ENCODE peak calls at places on chromosomes 16 and 17, in four cellular contexts. D is HepG2, Z is GM12878, T is K562. W is an unnamed sample.

GRCh38 chr16:81164481-81164880 is 68.3 kb upstream of the GCSH start:
- DNase-seq in T (no peak), Z (no peak), D (no peak), W (no peak)

GRCh38 chr17:72407336-72408121 is 286.7 kb downstream of the SOX9 start:
- DNase-seq in Z (no peak), T (no peak), D (no peak), W (no peak)

GRCh38 chr17:58936295-58936694 is 170.4 kb downstream of the TRIM37 start:
- DNase-seq in D (no peak), Z (no peak), T (no peak), W (no peak)

GRCh38 chr16:31301708-31302400 is 42.1 kb downstream of the ITGAM start:
- DNase-seq in D (no peak), T (peak), Z (no peak), W (no peak)

GRCh38 chr17:44374306-44375195 is 10.9 kb upstream of the FAM171A2 start:
- DNase-seq in T (peak), Z (no peak), D (peak), W (peak)

GRCh38 chr16:84471316-84471715 is 33.1 kb downstream of the MEAK7 start:
- DNase-seq in T (no peak), Z (no peak), D (no peak), W (no peak)

GRCh38 chr16:72921106-72921505 is 126.8 kb downstream of the ZFHX3 start:
- DNase-seq in Z (no peak), D (no peak), T (no peak), W (no peak)

GRCh38 chr16:901715-902601 is 68.8 kb downstream of the LMF1 start:
- DNase-seq in T (no peak), D (no peak), Z (no peak), W (no peak)

GRCh38 chr17:21129023-21129681 is 2.4 kb downstream of the DHRS7B start:
- DNase-seq in D (peak), T (no peak), Z (no peak), W (no peak)

GRCh38 chr17:7097940-7098339 is 16.7 kb downstream of the ASGR2 start:
- DNase-seq in Z (no peak), D (no peak), T (no peak), W (no peak)

GRCh38 chr17:62995377-62995885 is 29.4 kb downstream of the TANC2 start:
- DNase-seq in Z (no peak), D (peak), T (peak), W (peak)

GRCh38 chr16:88132836-88133506 is 181.7 kb downstream of the BANP start:
- DNase-seq in T (no peak), D (no peak), Z (no peak), W (no peak)

GRCh38 chr16:67886387-67886786 is 1.7 kb downstream of the NRN1L start:
- DNase-seq in D (no peak), Z (no peak), T (no peak), W (no peak)

GRCh38 chr17:7886227-7887037 is 2.2 kb upstream of the CHD3 start:
- DNase-seq in D (no peak), Z (no peak), T (no peak), W (peak)

GRCh38 chr17:263773-264172 is 82.3 kb upstream of the DOC2B start:
- DNase-seq in Z (no peak), T (no peak), D (no peak), W (no peak)

GRCh38 chr16:2428051-2428786 is 1.0 kb upstream of the CCNF start:
- DNase-seq in Z (no peak), T (peak), D (no peak), W (peak)
- TF ChIP-seq CBFB in Z (no peak), T (no peak), D (no peak), W (no peak)

GRCh38 chr17:50350733-50351132 is 4.8 kb downstream of the XYLT2 start:
- DNase-seq in D (no peak), T (no peak), Z (no peak), W (no peak)
- TF ChIP-seq CBFB in D (no peak), T (no peak), Z (no peak), W (no peak)

GRCh38 chr17:3963214-3964201 is 729 bp downstream of the ATP2A3 start:
- DNase-seq in Z (no peak), T (peak), D (no peak), W (peak)
- TF ChIP-seq CBFB in Z (no peak), T (no peak), D (no peak), W (no peak)

GRCh38 chr16:6946802-6947201 is 385.8 kb upstream of the RBFOX1 start:
- DNase-seq in Z (no peak), T (no peak), D (no peak), W (no peak)
- TF ChIP-seq CBFB in Z (no peak), T (no peak), D (no peak), W (no peak)

DNA sequence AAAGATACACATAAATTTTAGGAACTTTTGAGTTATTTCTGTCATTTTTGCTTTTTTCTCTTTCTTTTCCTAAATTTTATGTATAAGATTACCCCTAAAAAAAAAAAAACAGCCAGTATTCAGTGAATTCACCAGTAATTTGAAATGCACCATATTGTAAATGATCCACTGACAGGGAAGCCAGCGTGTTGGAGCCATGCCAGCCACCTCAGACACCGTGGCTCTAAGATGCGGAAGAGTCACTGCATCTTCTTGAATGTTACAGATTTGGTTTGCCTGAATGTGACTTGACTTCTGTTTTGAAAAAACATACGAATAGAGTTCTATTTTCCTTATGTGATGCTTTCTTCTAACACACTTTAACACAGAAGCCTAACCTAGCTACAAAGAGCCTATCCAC is 37.4 kb downstream of the CLUAP1 start:
- DNase-seq in D (no peak), T (no peak), Z (no peak), W (no peak)
- TF ChIP-seq CBFB in D (no peak), T (no peak), Z (no peak), W (no peak)